ENCODE peak calls at places on chromosomes 16 and 17, in eight cellular contexts. M is EL; Z is NCI-H1930; C is hepatic stellate cell; K is CD8-positive, alpha-beta memory T cell; P is brain microvascular endothelial cell; A is SK-N-SH; O is NB4. I is an unnamed sample.
A peak's percentile ranks its signal among the peaks of the same experiment; 100 is the strongest.

GRCh38 chr16:19071811-19072777 is 4.7 kb downstream of the COQ7 start:
- DNase-seq in M (peak; percentile 48), Z (no peak), C (peak; percentile 44), K (peak; percentile 60), P (peak; percentile 71), A (peak; percentile 58), O (peak; percentile 62), I (peak; percentile 11)

GRCh38 chr17:7656958-7657715 is 6.4 kb downstream of the ATP1B2 start:
- DNase-seq in M (no peak), Z (no peak), C (no peak), K (no peak), P (no peak), A (peak; percentile 20), O (no peak), I (peak; percentile 38)

GRCh38 chr17:36674278-36674650 is 72.9 kb downstream of the MRM1 start:
- DNase-seq in M (no peak), Z (no peak), C (no peak), K (peak; percentile 75), P (no peak), A (no peak), O (peak; percentile 15), I (no peak)

GRCh38 chr16:191783-192294 is 11.6 kb downstream of the HBQ1 start:
- DNase-seq in M (no peak), Z (no peak), C (no peak), K (no peak), P (no peak), A (no peak), O (no peak), I (no peak)

GRCh38 chr16:49183911-49184310 is 97.7 kb downstream of the CBLN1 start:
- DNase-seq in M (no peak), Z (no peak), C (no peak), K (no peak), P (no peak), A (peak; percentile 37), O (peak; percentile 24), I (no peak)

GRCh38 chr16:11700264-11701029 is 32.2 kb downstream of the SNN start:
- DNase-seq in M (no peak), Z (no peak), C (no peak), K (no peak), P (no peak), A (no peak), O (peak; percentile 21), I (no peak)

GRCh38 chr16:1137604-1138003 is 15.3 kb upstream of the CACNA1H start:
- DNase-seq in M (peak; percentile 74), Z (no peak), C (no peak), K (no peak), P (peak; percentile 25), A (no peak), O (no peak), I (no peak)

GRCh38 chr16:65297453-65297852 is 175.6 kb upstream of the CDH11 start:
- DNase-seq in M (no peak), Z (no peak), C (no peak), K (no peak), P (no peak), A (no peak), O (no peak), I (no peak)

GRCh38 chr17:7186241-7186640 is 7.1 kb upstream of the ASGR1 start:
- DNase-seq in M (no peak), Z (no peak), C (no peak), K (no peak), P (no peak), A (no peak), O (peak; percentile 39), I (no peak)

GRCh38 chr17:30290696-30291570 is 811 bp downstream of the BLMH start:
- DNase-seq in M (peak; percentile 46), Z (no peak), C (peak; percentile 29), K (no peak), P (peak; percentile 20), A (peak; percentile 64), O (peak; percentile 61), I (no peak)

GRCh38 chr17:64269687-64270649 is 6.9 kb upstream of the TEX2 start:
- DNase-seq in M (no peak), Z (no peak), C (no peak), K (no peak), P (no peak), A (peak; percentile 49), O (no peak), I (peak; percentile 2)

GRCh38 chr17:81429813-81430510 is 34.7 kb downstream of the BAHCC1 start:
- DNase-seq in M (peak; percentile 16), Z (no peak), C (no peak), K (no peak), P (no peak), A (peak; percentile 92), O (peak; percentile 83), I (peak; percentile 45)

GRCh38 chr17:37516131-37516561 is 26.5 kb downstream of the DUSP14 start:
- DNase-seq in M (peak; percentile 53), Z (no peak), C (peak; percentile 58), K (no peak), P (no peak), A (no peak), O (no peak), I (no peak)

GRCh38 chr16:10694830-10695229 is at the start of gene TEKT5:
- DNase-seq in M (no peak), Z (no peak), C (no peak), K (no peak), P (no peak), A (no peak), O (no peak), I (no peak)

GRCh38 chr17:78753316-78754250 is 28.5 kb downstream of the CYTH1 start:
- DNase-seq in M (no peak), Z (no peak), C (no peak), K (no peak), P (no peak), A (no peak), O (no peak), I (no peak)

GRCh38 chr16:75710344-75710743 is 9.1 kb upstream of the DUXB start:
- DNase-seq in M (no peak), Z (no peak), C (no peak), K (no peak), P (no peak), A (no peak), O (no peak), I (no peak)

GRCh38 chr17:67132366-67132765 is 88.0 kb downstream of the CACNG1 start:
- DNase-seq in M (no peak), Z (peak; percentile 84), C (no peak), K (no peak), P (no peak), A (no peak), O (no peak), I (no peak)

GRCh38 chr17:50051082-50051576 is 4.8 kb upstream of the ITGA3 start:
- DNase-seq in M (peak; percentile 97), Z (no peak), C (peak; percentile 78), K (peak; percentile 43), P (peak; percentile 78), A (no peak), O (peak; percentile 94), I (no peak)

GRCh38 chr16:2879854-2880508 is 3.0 kb upstream of the FLYWCH2 start:
- DNase-seq in M (no peak), Z (no peak), C (no peak), K (no peak), P (no peak), A (no peak), O (no peak), I (no peak)

GRCh38 chr17:77055453-77055852 is 85.3 kb upstream of the SEC14L1 start:
- DNase-seq in M (no peak), Z (no peak), C (no peak), K (no peak), P (no peak), A (no peak), O (no peak), I (no peak)

GRCh38 chr16:54175169-54175551 is 111.4 kb downstream of the IRX3 start:
- DNase-seq in M (no peak), Z (no peak), C (no peak), K (no peak), P (no peak), A (no peak), O (no peak), I (no peak)

I was measured in amygdala.